ENCODE peak calls at places on chromosomes 16 and 17, in four cellular contexts. One of them, this sample, is unnamed.

GRCh38 chr17:43787728-43788127 is 7.5 kb downstream of the CFAP97D1 start:
- DNase-seq in mucosa of gallbladder: no peak
- DNase-seq in T-helper 2 cell: no peak
- DNase-seq in psoas muscle: no peak
- DNase-seq in this sample: no peak

GRCh38 chr17:40596261-40596919 is 31.1 kb upstream of the CCR7 start:
- DNase-seq in mucosa of gallbladder: no peak
- DNase-seq in psoas muscle: no peak
- DNase-seq in T-helper 2 cell: no peak
- DNase-seq in this sample: no peak

GRCh38 chr17:37489197-37490001 is at the start of gene DUSP14:
- DNase-seq in T-helper 2 cell: peak; percentile 79
- DNase-seq in psoas muscle: peak; percentile 87
- DNase-seq in mucosa of gallbladder: peak; percentile 76
- DNase-seq in this sample: peak; percentile 87

GRCh38 chr17:19979917-19980770 is 2.5 kb upstream of the AKAP10 start:
- DNase-seq in mucosa of gallbladder: no peak
- DNase-seq in T-helper 2 cell: no peak
- DNase-seq in psoas muscle: peak; percentile 55
- DNase-seq in this sample: peak; percentile 48

GRCh38 chr16:13376174-13376573 is 474.8 kb downstream of the SHISA9 start:
- DNase-seq in T-helper 2 cell: no peak
- DNase-seq in psoas muscle: no peak
- DNase-seq in mucosa of gallbladder: no peak
- DNase-seq in this sample: no peak

GRCh38 chr16:22252317-22252716 is 44.9 kb upstream of the POLR3E start:
- DNase-seq in psoas muscle: no peak
- DNase-seq in T-helper 2 cell: no peak
- DNase-seq in mucosa of gallbladder: no peak
- DNase-seq in this sample: no peak

GRCh38 chr17:19900809-19901208 is 33.1 kb upstream of the ULK2 start:
- DNase-seq in psoas muscle: no peak
- DNase-seq in mucosa of gallbladder: no peak
- DNase-seq in T-helper 2 cell: no peak
- DNase-seq in this sample: no peak

GRCh38 chr17:19590912-19591551 is 57.4 kb downstream of the SLC47A1 start:
- DNase-seq in mucosa of gallbladder: no peak
- DNase-seq in T-helper 2 cell: no peak
- DNase-seq in psoas muscle: no peak
- DNase-seq in this sample: no peak

GRCh38 chr16:54648575-54648974 is 282.1 kb upstream of the IRX5 start:
- DNase-seq in mucosa of gallbladder: no peak
- DNase-seq in psoas muscle: no peak
- DNase-seq in T-helper 2 cell: no peak
- DNase-seq in this sample: no peak

GRCh38 chr16:149024-149675 is 3.3 kb upstream of the HBZ start:
- DNase-seq in psoas muscle: no peak
- DNase-seq in T-helper 2 cell: no peak
- DNase-seq in mucosa of gallbladder: no peak
- DNase-seq in this sample: no peak

GRCh38 chr17:17781591-17782424 is 55.0 kb downstream of the SREBF1 start:
- DNase-seq in psoas muscle: peak; percentile 82
- DNase-seq in mucosa of gallbladder: no peak
- DNase-seq in T-helper 2 cell: peak; percentile 32
- DNase-seq in this sample: peak; percentile 64

GRCh38 chr16:3142770-3143169 is 7.9 kb downstream of the ZNF213 start:
- DNase-seq in mucosa of gallbladder: no peak
- DNase-seq in psoas muscle: peak; percentile 27
- DNase-seq in T-helper 2 cell: no peak
- DNase-seq in this sample: no peak

GRCh38 chr17:76700627-76701470 is 9.9 kb downstream of the MXRA7 start:
- DNase-seq in T-helper 2 cell: peak; percentile 49
- DNase-seq in mucosa of gallbladder: no peak
- DNase-seq in psoas muscle: peak; percentile 75
- DNase-seq in this sample: no peak

GRCh38 chr17:73480740-73481139 is 163.5 kb downstream of the SDK2 start:
- DNase-seq in mucosa of gallbladder: no peak
- DNase-seq in psoas muscle: no peak
- DNase-seq in T-helper 2 cell: no peak
- DNase-seq in this sample: no peak

GRCh38 chr17:70739046-70739445 is 569.7 kb downstream of the KCNJ2 start:
- DNase-seq in T-helper 2 cell: no peak
- DNase-seq in mucosa of gallbladder: no peak
- DNase-seq in psoas muscle: no peak
- DNase-seq in this sample: no peak

GRCh38 chr16:73025111-73025505 is 22.8 kb downstream of the ZFHX3 start:
- DNase-seq in T-helper 2 cell: no peak
- DNase-seq in mucosa of gallbladder: no peak
- DNase-seq in psoas muscle: peak; percentile 32
- DNase-seq in this sample: no peak

GRCh38 chr16:21088646-21089538 is 61.8 kb downstream of the DNAH3 start:
- DNase-seq in T-helper 2 cell: no peak
- DNase-seq in mucosa of gallbladder: no peak
- DNase-seq in psoas muscle: no peak
- DNase-seq in this sample: no peak

GRCh38 chr16:67441907-67442306 is 11.0 kb downstream of the HSD11B2 start:
- DNase-seq in T-helper 2 cell: no peak
- DNase-seq in mucosa of gallbladder: no peak
- DNase-seq in psoas muscle: no peak
- DNase-seq in this sample: peak; percentile 84

GRCh38 chr16:83990492-83990891 is 22.4 kb downstream of the NECAB2 start:
- DNase-seq in mucosa of gallbladder: no peak
- DNase-seq in T-helper 2 cell: no peak
- DNase-seq in psoas muscle: no peak
- DNase-seq in this sample: no peak

GRCh38 chr17:71003736-71004135 is 834.4 kb downstream of the KCNJ2 start:
- DNase-seq in mucosa of gallbladder: no peak
- DNase-seq in psoas muscle: no peak
- DNase-seq in T-helper 2 cell: no peak
- DNase-seq in this sample: no peak

GRCh38 chr17:75809631-75810111 is 25.1 kb downstream of the UNK start:
- DNase-seq in T-helper 2 cell: no peak
- DNase-seq in psoas muscle: no peak
- DNase-seq in mucosa of gallbladder: no peak
- DNase-seq in this sample: no peak

GRCh38 chr16:23484501-23485256 is 25.6 kb downstream of the GGA2 start:
- DNase-seq in psoas muscle: no peak
- DNase-seq in mucosa of gallbladder: no peak
- DNase-seq in T-helper 2 cell: no peak
- DNase-seq in this sample: no peak

GRCh38 chr16:50255538-50255937 is 10.8 kb upstream of the ADCY7 start:
- DNase-seq in mucosa of gallbladder: no peak
- DNase-seq in T-helper 2 cell: no peak
- DNase-seq in psoas muscle: no peak
- DNase-seq in this sample: no peak

GRCh38 chr17:54903375-54903774 is 2.7 kb downstream of the TOM1L1 start:
- DNase-seq in T-helper 2 cell: no peak
- DNase-seq in psoas muscle: peak; percentile 16
- DNase-seq in mucosa of gallbladder: peak; percentile 80
- DNase-seq in this sample: peak; percentile 90

GRCh38 chr17:68378202-68379149 is 78.8 kb downstream of the WIPI1 start:
- DNase-seq in psoas muscle: peak; percentile 99
- DNase-seq in mucosa of gallbladder: peak; percentile 85
- DNase-seq in T-helper 2 cell: no peak
- DNase-seq in this sample: peak; percentile 97

GRCh38 chr17:7839890-7840260 is 5.9 kb downstream of the KDM6B start:
- DNase-seq in T-helper 2 cell: no peak
- DNase-seq in mucosa of gallbladder: no peak
- DNase-seq in psoas muscle: no peak
- DNase-seq in this sample: no peak

GRCh38 chr17:50352072-50352692 is 6.3 kb downstream of the XYLT2 start:
- DNase-seq in mucosa of gallbladder: no peak
- DNase-seq in psoas muscle: no peak
- DNase-seq in T-helper 2 cell: no peak
- DNase-seq in this sample: no peak

GRCh38 chr16:78321611-78322010 is 222.2 kb downstream of the WWOX start:
- DNase-seq in T-helper 2 cell: no peak
- DNase-seq in mucosa of gallbladder: no peak
- DNase-seq in psoas muscle: no peak
- DNase-seq in this sample: no peak

This sample was measured in left lobe of liver.